ENCODE peak calls at places on chromosome 5, in nine cellular contexts. B is fibroblast of lung; V is HAP-1; M is neural progenitor cell; A is Karpas-422; L is astrocyte; E is CD8-positive, alpha-beta memory T cell; P is stomach; K is heart right ventricle. N is an unnamed sample. For H3K9me3, the result is how much of the 10 kb centered on the place peaks cover.

GRCh38 chr5:14700478-14701436 is 36.2 kb downstream of the OTULIN start:
- DNase-seq in B (no peak), V (no peak), M (no peak), A (no peak), L (no peak), E (no peak), P (no peak), K (no peak), N (no peak)

GRCh38 chr5:38816083-38817030 is 29.5 kb upstream of the OSMR start:
- DNase-seq in B (no peak), V (no peak), M (no peak), A (no peak), L (no peak), E (no peak), P (no peak), K (no peak), N (no peak)

GRCh38 chr5:163504091-163504931 is 1.1 kb upstream of the MAT2B start:
- DNase-seq in B (peak), V (peak), M (peak), A (peak), L (peak), E (peak), P (peak), K (peak), N (peak)

GRCh38 chr5:50727149-50727496 is 60.7 kb downstream of the PARP8 start:
- DNase-seq in B (no peak), V (no peak), M (no peak), A (no peak), L (no peak), E (no peak), P (peak), K (no peak), N (no peak)

GRCh38 chr5:132321109-132321721 is 27.0 kb downstream of the SLC22A4 start:
- DNase-seq in B (no peak), V (no peak), M (no peak), A (no peak), L (no peak), E (no peak), P (no peak), K (no peak), N (no peak)

GRCh38 chr5:174576042-174576441 is 148.3 kb upstream of the MSX2 start:
- DNase-seq in B (no peak), V (no peak), M (no peak), A (no peak), L (no peak), E (no peak), P (no peak), K (no peak), N (no peak)

GRCh38 chr5:173864126-173865075 is 23.7 kb upstream of the CPEB4 start:
- DNase-seq in B (no peak), V (no peak), M (no peak), A (no peak), L (no peak), E (no peak), P (peak), K (no peak), N (peak)

GRCh38 chr5:108753331-108753730 is 5.6 kb downstream of the FER start:
- DNase-seq in B (no peak), V (no peak), M (no peak), A (no peak), L (peak), E (no peak), P (no peak), K (no peak), N (no peak)

GRCh38 chr5:159536626-159537025 is 206.3 kb upstream of the IL12B start:
- DNase-seq in B (no peak), V (no peak), M (no peak), A (no peak), L (no peak), E (no peak), P (no peak), K (no peak), N (no peak)

GRCh38 chr5:141258948-141259347 is 13.8 kb downstream of the PCDHB15 start:
- DNase-seq in B (peak), V (no peak), M (no peak), A (no peak), L (no peak), E (no peak), P (no peak), K (no peak), N (no peak)

GRCh38 chr5:141260458-141261237 is 15.5 kb downstream of the PCDHB15 start:
- DNase-seq in B (peak), V (no peak), M (peak), A (peak), L (peak), E (no peak), P (no peak), K (no peak), N (no peak)

GRCh38 chr5:141258464-141258863 is 13.3 kb downstream of the PCDHB15 start:
- DNase-seq in B (no peak), V (no peak), M (no peak), A (no peak), L (no peak), E (no peak), P (no peak), K (no peak), N (no peak)
- H3K9me3 ChIP-seq in B (under half), V (under half), M (half or more), A (half or more), L (under half), E (under half), P (half or more), K (half or more), N (under half)

GRCh38 chr5:54965806-54966205 is 19.6 kb downstream of the ESM1 start:
- DNase-seq in B (no peak), V (no peak), M (no peak), A (no peak), L (no peak), E (no peak), P (no peak), K (no peak), N (no peak)
- H3K9me3 ChIP-seq in B (under half), V (under half), M (under half), A (under half), L (under half), E (under half), P (under half), K (under half), N (under half)

DNA sequence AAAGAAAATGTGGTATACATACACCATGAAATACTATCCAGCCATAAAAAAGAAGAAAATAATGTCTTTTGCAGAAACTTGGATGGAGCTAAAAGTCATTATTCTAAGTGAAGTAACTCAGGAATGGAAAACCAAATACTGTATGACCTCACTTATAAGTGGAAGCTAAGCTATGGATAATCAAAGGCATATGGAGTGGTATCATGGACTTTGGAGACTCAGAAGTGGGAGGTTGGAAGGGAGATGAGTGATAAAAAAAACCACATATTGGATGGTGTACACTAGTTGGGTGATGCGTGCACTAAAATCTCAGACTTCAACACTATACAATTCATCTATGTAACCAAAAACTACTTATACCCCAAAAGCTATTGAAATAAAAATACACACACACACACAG is 24.6 kb downstream of the ADAMTS12 start:
- DNase-seq in B (no peak), V (no peak), M (no peak), A (no peak), L (no peak), E (no peak), P (no peak), K (no peak), N (no peak)
- H3K9me3 ChIP-seq in B (under half), V (under half), M (under half), A (under half), L (under half), E (under half), P (under half), K (under half), N (under half)

DNA sequence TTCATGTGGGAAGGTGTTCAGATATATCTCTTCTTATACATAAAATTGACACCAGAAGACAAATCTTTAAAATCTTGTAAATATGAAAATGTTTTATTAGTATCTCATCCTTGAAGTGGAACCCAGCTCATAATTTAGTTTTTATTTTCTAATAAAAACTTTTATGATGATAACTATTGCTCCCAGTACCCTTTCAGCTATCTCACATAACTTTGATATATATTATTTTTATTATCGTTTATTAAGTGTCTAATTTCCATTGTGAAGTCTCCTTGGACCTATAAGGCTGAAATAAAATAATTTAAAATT is 16.0 kb downstream of the PCDHB15 start:
- DNase-seq in B (no peak), V (no peak), M (no peak), A (no peak), L (no peak), E (no peak), P (no peak), K (no peak), N (no peak)
- H3K9me3 ChIP-seq in B (under half), V (under half), M (half or more), A (half or more), L (under half), E (under half), P (half or more), K (half or more), N (under half)

GRCh38 chr5:178467261-178468195 is 122.7 kb downstream of the COL23A1 start:
- DNase-seq in B (peak), V (no peak), M (no peak), A (no peak), L (no peak), E (no peak), P (peak), K (peak), N (no peak)

GRCh38 chr5:178464431-178465048 is 125.7 kb downstream of the COL23A1 start:
- DNase-seq in B (no peak), V (no peak), M (no peak), A (no peak), L (no peak), E (no peak), P (peak), K (no peak), N (no peak)

GRCh38 chr5:178465861-178466288 is 124.3 kb downstream of the COL23A1 start:
- DNase-seq in B (no peak), V (no peak), M (no peak), A (no peak), L (no peak), E (no peak), P (no peak), K (no peak), N (no peak)

GRCh38 chr5:178465228-178465860 is 124.8 kb downstream of the COL23A1 start:
- DNase-seq in B (no peak), V (no peak), M (no peak), A (no peak), L (no peak), E (no peak), P (no peak), K (no peak), N (no peak)

DNA sequence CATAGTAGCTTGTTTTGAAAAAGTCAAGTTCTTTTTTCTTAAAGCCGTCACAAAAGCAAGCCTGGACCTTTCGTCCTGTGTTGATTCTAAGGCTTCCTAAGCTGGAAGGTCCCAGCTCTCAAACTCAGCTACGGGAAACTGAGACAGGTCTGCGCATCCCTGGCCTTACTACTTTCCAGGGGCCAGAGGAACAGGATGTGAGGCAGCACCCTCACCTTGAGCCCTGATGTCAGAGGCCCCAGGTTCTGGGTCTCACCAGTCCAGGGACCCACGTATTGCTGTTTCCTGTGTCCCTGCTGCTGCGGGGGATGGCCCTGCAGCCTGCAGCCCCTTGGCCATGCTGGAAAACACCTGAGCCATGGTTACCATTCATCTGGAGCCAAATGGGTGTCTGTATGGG is 123.9 kb downstream of the COL23A1 start:
- DNase-seq in B (no peak), V (no peak), M (no peak), A (no peak), L (no peak), E (no peak), P (no peak), K (no peak), N (peak)
- H3K9me3 ChIP-seq in B (under half), V (under half), M (under half), A (under half), L (under half), E (under half), P (under half), K (under half), N (under half)

GRCh38 chr5:179270581-179271300 is 74.5 kb downstream of the ADAMTS2 start:
- DNase-seq in B (peak), V (no peak), M (no peak), A (no peak), L (peak), E (no peak), P (no peak), K (no peak), N (peak)

GRCh38 chr5:179271301-179271650 is 74.0 kb downstream of the ADAMTS2 start:
- DNase-seq in B (no peak), V (no peak), M (no peak), A (no peak), L (no peak), E (no peak), P (no peak), K (no peak), N (no peak)

GRCh38 chr5:179268399-179268952 is 76.8 kb downstream of the ADAMTS2 start:
- DNase-seq in B (no peak), V (no peak), M (no peak), A (no peak), L (no peak), E (no peak), P (peak), K (no peak), N (peak)

GRCh38 chr5:179268966-179269693 is 76.1 kb downstream of the ADAMTS2 start:
- DNase-seq in B (peak), V (no peak), M (no peak), A (no peak), L (no peak), E (no peak), P (no peak), K (no peak), N (peak)

DNA sequence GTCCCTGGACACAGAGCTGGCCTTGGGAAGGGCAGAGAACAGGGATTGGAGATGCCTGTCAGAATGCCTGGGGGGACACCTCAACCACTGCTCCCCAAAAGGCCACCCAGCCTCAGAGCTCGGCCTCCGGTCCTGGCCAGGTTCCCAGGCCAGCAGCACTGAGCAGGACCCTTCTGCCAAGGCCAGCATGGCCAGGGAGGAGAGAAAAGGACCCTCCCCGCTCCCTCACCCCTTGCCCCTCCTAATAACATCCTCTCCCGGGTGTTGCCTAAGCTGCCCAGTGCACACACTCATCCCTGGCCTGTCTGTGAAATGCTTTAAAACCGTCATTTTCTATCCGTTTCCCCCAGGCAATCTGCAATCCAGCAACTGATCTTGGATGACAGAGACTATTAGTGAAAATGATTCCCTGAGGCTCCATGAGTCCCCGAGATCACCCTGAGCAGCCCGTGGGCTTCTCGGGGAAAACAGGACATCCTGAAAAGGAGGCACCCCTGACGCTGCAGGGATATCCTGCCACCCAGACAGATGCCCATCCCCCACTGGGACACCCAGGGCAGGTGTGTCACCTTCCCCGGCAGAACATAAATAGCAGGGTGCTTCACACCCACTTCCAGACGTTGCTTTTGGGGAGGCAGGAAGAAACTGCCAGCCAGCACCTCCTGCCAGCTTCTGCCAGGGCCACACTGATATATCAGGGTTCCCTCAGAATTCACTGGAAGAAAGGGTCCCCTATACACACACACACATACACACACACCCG is 75.3 kb downstream of the ADAMTS2 start:
- DNase-seq in B (no peak), V (no peak), M (no peak), A (no peak), L (no peak), E (no peak), P (no peak), K (no peak), N (peak)
- H3K9me3 ChIP-seq in B (under half), V (under half), M (under half), A (under half), L (under half), E (under half), P (under half), K (under half), N (under half)